ENCODE peak calls at places on chromosomes 4 and X, in five cellular contexts. One of them, this sample, is unnamed.
A peak's percentile ranks its signal among the peaks of the same experiment; 100 is the strongest.

GRCh38 chrX:70117738-70118137 is 15.5 kb upstream of the IGBP1 start:
- DNase-seq in body of pancreas: no peak
- DNase-seq in activated naive CD4-positive, alpha-beta T cell: no peak
- DNase-seq in NCI-H510A: peak; percentile 70
- DNase-seq in kidney: no peak
- DNase-seq in this sample: no peak

GRCh38 chr4:128006592-128006991 is 41.4 kb downstream of the ABHD18 start:
- DNase-seq in body of pancreas: no peak
- DNase-seq in activated naive CD4-positive, alpha-beta T cell: no peak
- DNase-seq in NCI-H510A: no peak
- DNase-seq in kidney: no peak
- DNase-seq in this sample: no peak

GRCh38 chr4:15929555-15929954 is 9.0 kb downstream of the FGFBP1 start:
- DNase-seq in body of pancreas: no peak
- DNase-seq in activated naive CD4-positive, alpha-beta T cell: no peak
- DNase-seq in NCI-H510A: no peak
- DNase-seq in kidney: no peak
- DNase-seq in this sample: no peak

GRCh38 chr4:184596617-184597185 is 52.5 kb downstream of the CASP3 start:
- DNase-seq in body of pancreas: no peak
- DNase-seq in activated naive CD4-positive, alpha-beta T cell: no peak
- DNase-seq in NCI-H510A: no peak
- DNase-seq in kidney: no peak
- DNase-seq in this sample: no peak

GRCh38 chr4:142480244-142480643 is 365.9 kb downstream of the INPP4B start:
- DNase-seq in body of pancreas: no peak
- DNase-seq in activated naive CD4-positive, alpha-beta T cell: no peak
- DNase-seq in NCI-H510A: no peak
- DNase-seq in kidney: no peak
- DNase-seq in this sample: no peak

GRCh38 chr4:78775278-78776030 is 696 bp upstream of the BMP2K start:
- DNase-seq in body of pancreas: peak; percentile 89
- DNase-seq in activated naive CD4-positive, alpha-beta T cell: peak; percentile 81
- DNase-seq in NCI-H510A: peak; percentile 59
- DNase-seq in kidney: peak; percentile 96
- DNase-seq in this sample: peak; percentile 32

GRCh38 chr4:31199644-31200043 is 479.5 kb downstream of the PCDH7 start:
- DNase-seq in body of pancreas: no peak
- DNase-seq in activated naive CD4-positive, alpha-beta T cell: no peak
- DNase-seq in NCI-H510A: no peak
- DNase-seq in kidney: no peak
- DNase-seq in this sample: no peak

GRCh38 chr4:105022811-105023667 is 123.6 kb upstream of the TET2 start:
- DNase-seq in body of pancreas: no peak
- DNase-seq in activated naive CD4-positive, alpha-beta T cell: no peak
- DNase-seq in NCI-H510A: no peak
- DNase-seq in kidney: no peak
- DNase-seq in this sample: no peak

GRCh38 chr4:40515398-40516293 is 114.0 kb downstream of the RBM47 start:
- DNase-seq in body of pancreas: peak; percentile 41
- DNase-seq in activated naive CD4-positive, alpha-beta T cell: no peak
- DNase-seq in NCI-H510A: no peak
- DNase-seq in kidney: peak; percentile 76
- DNase-seq in this sample: no peak